ENCODE peak calls at places on chromosomes 1 and 21, in five cellular contexts. One of them, this sample, is unnamed.

GRCh38 chr1:67575861-67576260 is 109.1 kb upstream of the GADD45A start:
- DNase-seq in A549: no peak
- DNase-seq in HepG2: no peak
- DNase-seq in K562: no peak
- DNase-seq in GM12878: no peak
- DNase-seq in this sample: no peak

GRCh38 chr1:63034256-63034655 is 250.3 kb downstream of the ATG4C start:
- DNase-seq in K562: no peak
- DNase-seq in HepG2: no peak
- DNase-seq in GM12878: no peak
- DNase-seq in A549: no peak
- DNase-seq in this sample: no peak

GRCh38 chr1:214660900-214661299 is 57.9 kb downstream of the CENPF start:
- DNase-seq in HepG2: peak
- DNase-seq in A549: peak
- DNase-seq in GM12878: no peak
- DNase-seq in K562: no peak
- DNase-seq in this sample: peak

GRCh38 chr21:25891596-25891995 is 156.8 kb downstream of the GABPA start:
- DNase-seq in GM12878: no peak
- DNase-seq in HepG2: no peak
- DNase-seq in A549: no peak
- DNase-seq in K562: no peak
- DNase-seq in this sample: no peak

GRCh38 chr1:23593556-23594148 is 34.4 kb upstream of the ID3 start:
- DNase-seq in A549: peak
- DNase-seq in K562: no peak
- DNase-seq in GM12878: no peak
- DNase-seq in HepG2: peak
- DNase-seq in this sample: no peak

GRCh38 chr21:33839167-33839716 is 76.4 kb downstream of the ATP5PO start:
- DNase-seq in HepG2: no peak
- DNase-seq in GM12878: no peak
- DNase-seq in K562: peak
- DNase-seq in A549: no peak
- DNase-seq in this sample: peak

GRCh38 chr1:20165522-20165951 is 20.4 kb upstream of the UBXN10 start:
- DNase-seq in HepG2: peak
- DNase-seq in A549: peak
- DNase-seq in GM12878: no peak
- DNase-seq in K562: peak
- DNase-seq in this sample: peak

GRCh38 chr21:14121719-14122118 is 89.0 kb downstream of the LIPI start:
- DNase-seq in HepG2: no peak
- DNase-seq in K562: no peak
- DNase-seq in GM12878: no peak
- DNase-seq in A549: no peak
- DNase-seq in this sample: no peak

GRCh38 chr1:185488673-185489311 is 171.7 kb upstream of the IVNS1ABP start:
- DNase-seq in A549: no peak
- DNase-seq in HepG2: no peak
- DNase-seq in GM12878: no peak
- DNase-seq in K562: no peak
- DNase-seq in this sample: peak

GRCh38 chr1:12454406-12455391 is 163.3 kb downstream of the DHRS3 start:
- DNase-seq in HepG2: no peak
- DNase-seq in A549: peak
- DNase-seq in K562: peak
- DNase-seq in GM12878: no peak
- DNase-seq in this sample: no peak

GRCh38 chr1:72432645-72433267 is 150.4 kb upstream of the NEGR1 start:
- DNase-seq in GM12878: peak
- DNase-seq in HepG2: no peak
- DNase-seq in K562: no peak
- DNase-seq in A549: no peak
- DNase-seq in this sample: peak
- TF ChIP-seq CTCF in GM12878: no peak
- TF ChIP-seq CTCF in HepG2: no peak
- TF ChIP-seq CTCF in K562: no peak
- TF ChIP-seq CTCF in A549: no peak
- TF ChIP-seq CTCF in this sample: no peak

GRCh38 chr1:112488141-112488540 is 20.6 kb upstream of the WNT2B start:
- DNase-seq in HepG2: no peak
- DNase-seq in A549: no peak
- DNase-seq in GM12878: no peak
- DNase-seq in K562: no peak
- DNase-seq in this sample: no peak
- H3K4me3 ChIP-seq in HepG2: no peak
- H3K4me3 ChIP-seq in A549: no peak
- H3K4me3 ChIP-seq in GM12878: no peak
- H3K4me3 ChIP-seq in K562: no peak
- H3K4me3 ChIP-seq in this sample: no peak

GRCh38 chr1:47351305-47351704 is 17.7 kb downstream of the CMPK1 start:
- DNase-seq in A549: peak
- DNase-seq in K562: no peak
- DNase-seq in GM12878: peak
- DNase-seq in HepG2: no peak
- DNase-seq in this sample: no peak
- TF ChIP-seq JUNB in A549: no peak
- TF ChIP-seq JUNB in K562: no peak
- TF ChIP-seq JUNB in GM12878: peak
- TF ChIP-seq JUNB in HepG2: no peak
- TF ChIP-seq JUNB in this sample: no peak

DNA sequence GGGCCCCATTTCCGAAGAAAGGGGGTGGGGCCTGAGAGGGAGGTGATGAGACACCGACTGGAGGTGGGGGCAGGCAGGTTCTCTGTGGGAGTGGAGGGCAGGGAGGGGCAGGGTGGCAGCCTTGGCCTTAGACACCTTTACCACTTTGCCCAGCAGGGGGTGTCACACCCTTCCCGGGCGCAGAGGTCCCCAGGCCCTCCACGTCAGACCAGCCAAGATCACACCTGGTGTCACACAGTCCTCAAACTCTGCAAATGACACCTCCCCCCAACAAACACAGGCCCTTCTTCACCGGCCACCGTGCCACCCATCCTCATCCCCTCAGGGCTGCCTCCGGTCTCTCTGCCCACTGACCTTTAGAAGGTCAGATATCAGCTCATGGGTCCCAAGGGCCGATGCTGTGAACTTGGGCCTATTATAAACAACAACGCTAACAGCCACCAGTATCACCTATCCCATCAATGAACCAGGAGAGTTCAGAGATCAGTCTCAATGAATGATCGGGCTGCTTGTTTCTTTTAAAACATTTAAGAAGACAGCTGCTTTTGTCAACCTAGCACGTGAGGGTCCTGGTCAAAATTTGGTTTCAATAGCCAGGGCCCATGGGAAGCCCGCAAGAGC is 103.9 kb downstream of the CASZ1 start:
- DNase-seq in A549: peak
- DNase-seq in GM12878: no peak
- DNase-seq in HepG2: peak
- DNase-seq in K562: peak
- DNase-seq in this sample: no peak
- TF ChIP-seq CTCF in A549: peak
- TF ChIP-seq CTCF in GM12878: peak
- TF ChIP-seq CTCF in HepG2: peak
- TF ChIP-seq CTCF in K562: peak
- TF ChIP-seq CTCF in this sample: peak

GRCh38 chr1:32759521-32759980 is 57.0 kb upstream of the SYNC start:
- DNase-seq in GM12878: no peak
- DNase-seq in HepG2: peak
- DNase-seq in K562: no peak
- DNase-seq in A549: peak
- DNase-seq in this sample: peak
- H3K4me3 ChIP-seq in GM12878: no peak
- H3K4me3 ChIP-seq in HepG2: peak
- H3K4me3 ChIP-seq in K562: no peak
- H3K4me3 ChIP-seq in A549: peak
- H3K4me3 ChIP-seq in this sample: peak

GRCh38 chr1:198651685-198652400 is 13.0 kb downstream of the PTPRC start:
- DNase-seq in GM12878: no peak
- DNase-seq in A549: no peak
- DNase-seq in HepG2: no peak
- DNase-seq in K562: no peak
- DNase-seq in this sample: no peak
- TF ChIP-seq JUNB in GM12878: no peak
- TF ChIP-seq JUNB in A549: no peak
- TF ChIP-seq JUNB in HepG2: no peak
- TF ChIP-seq JUNB in K562: no peak
- TF ChIP-seq JUNB in this sample: no peak

DNA sequence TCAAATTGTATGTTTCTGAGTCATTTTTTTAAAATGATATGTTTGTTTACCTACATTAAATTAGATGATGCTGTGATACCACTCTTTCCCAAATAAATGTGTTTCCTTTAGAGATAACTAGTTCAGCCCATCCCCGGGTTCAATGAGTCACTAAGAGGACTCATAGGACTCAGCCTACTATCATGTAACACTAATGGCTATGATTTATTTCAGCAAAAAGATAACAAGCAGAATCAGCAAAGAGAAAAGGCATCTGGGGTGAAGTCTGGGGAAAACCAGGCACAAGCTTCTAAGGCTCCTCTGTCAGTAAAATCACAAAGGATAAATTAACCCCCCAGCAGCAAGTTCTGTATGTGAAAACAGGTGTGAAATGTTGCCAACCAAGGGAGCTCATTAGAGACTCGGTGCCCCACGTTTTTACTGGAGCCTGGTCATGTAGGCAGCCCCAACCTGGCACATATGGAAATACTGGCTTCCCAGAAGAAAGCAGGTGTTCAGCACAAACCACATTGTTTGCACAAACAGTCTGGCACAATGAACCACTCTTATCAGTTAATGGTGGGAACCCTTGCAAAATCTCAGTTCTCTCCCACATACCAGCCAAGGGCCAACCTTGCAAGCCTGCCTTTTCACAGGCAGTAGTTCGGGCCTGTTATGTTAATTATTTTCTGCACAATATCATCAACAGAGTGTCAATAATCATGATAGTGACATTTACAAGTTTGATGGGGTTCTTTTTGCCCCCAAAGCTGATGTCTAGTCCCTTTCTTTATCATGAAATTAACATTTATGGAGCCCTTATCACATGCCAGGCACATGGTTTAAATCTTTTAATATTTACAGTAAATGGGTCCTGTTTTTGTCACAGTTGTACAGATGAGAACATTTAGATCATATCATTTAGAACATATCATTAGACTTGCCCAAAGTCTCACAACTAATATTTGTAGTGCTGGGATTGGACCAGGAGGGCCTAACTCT is 23.1 kb upstream of the CNN3 start:
- DNase-seq in GM12878: no peak
- DNase-seq in K562: no peak
- DNase-seq in A549: peak
- DNase-seq in HepG2: peak
- DNase-seq in this sample: no peak
- TF ChIP-seq CTCF in GM12878: no peak
- TF ChIP-seq CTCF in K562: no peak
- TF ChIP-seq CTCF in A549: no peak
- TF ChIP-seq CTCF in HepG2: no peak
- TF ChIP-seq CTCF in this sample: no peak

DNA sequence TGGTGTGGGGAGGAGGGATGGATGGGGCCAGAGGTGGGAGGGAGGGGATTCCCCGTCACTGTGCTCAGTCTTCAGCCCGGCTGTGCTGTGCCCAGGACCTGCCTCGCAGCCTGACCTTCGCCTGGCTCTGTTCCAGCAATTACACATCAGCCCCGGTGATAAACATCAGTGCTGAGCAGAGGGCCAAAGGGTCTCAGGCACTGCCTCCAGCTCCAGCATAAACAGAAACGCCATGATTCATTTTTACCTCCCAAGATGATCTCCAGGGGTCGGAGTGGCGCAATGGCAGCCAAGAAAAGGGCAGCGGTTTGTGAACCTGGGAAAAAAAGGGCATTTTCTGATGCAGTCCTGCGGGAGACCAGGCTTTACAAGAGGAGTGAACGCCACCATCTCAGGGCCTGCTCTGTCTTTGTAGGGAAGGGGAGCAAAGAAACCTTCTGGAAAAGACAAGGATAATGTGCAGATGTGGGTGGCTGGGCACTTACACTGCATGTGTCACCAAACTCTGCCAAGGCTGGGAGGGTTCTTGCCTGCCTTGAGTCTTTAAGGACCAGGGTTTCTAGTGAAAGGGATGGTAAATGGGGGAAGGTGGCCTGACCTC is 28.1 kb downstream of the SHISA4 start:
- DNase-seq in K562: peak
- DNase-seq in A549: peak
- DNase-seq in GM12878: no peak
- DNase-seq in HepG2: peak
- DNase-seq in this sample: no peak
- H3K4me3 ChIP-seq in K562: no peak
- H3K4me3 ChIP-seq in A549: no peak
- H3K4me3 ChIP-seq in GM12878: no peak
- H3K4me3 ChIP-seq in HepG2: peak
- H3K4me3 ChIP-seq in this sample: no peak

This sample was measured in GM23338.